ENCODE peak calls at places on chromosome 5, in five cellular contexts. One of them, this sample, is unnamed.

GRCh38 chr5:138230261-138230660 is 17.1 kb upstream of the CDC23 start:
- DNase-seq in foreskin keratinocyte: no peak
- DNase-seq in GM06990: no peak
- DNase-seq in HFF-Myc: no peak
- DNase-seq in gastrocnemius medialis: no peak
- DNase-seq in this sample: no peak

GRCh38 chr5:75021229-75021628 is 31.1 kb downstream of the GCNT4 start:
- DNase-seq in GM06990: no peak
- DNase-seq in foreskin keratinocyte: no peak
- DNase-seq in HFF-Myc: no peak
- DNase-seq in gastrocnemius medialis: no peak
- DNase-seq in this sample: no peak

GRCh38 chr5:149834246-149834855 is 104.2 kb downstream of the PPARGC1B start:
- DNase-seq in foreskin keratinocyte: no peak
- DNase-seq in gastrocnemius medialis: no peak
- DNase-seq in GM06990: no peak
- DNase-seq in HFF-Myc: peak
- DNase-seq in this sample: peak

GRCh38 chr5:59562756-59563389 is 330.7 kb downstream of the PDE4D start:
- DNase-seq in foreskin keratinocyte: peak
- DNase-seq in GM06990: peak
- DNase-seq in HFF-Myc: peak
- DNase-seq in gastrocnemius medialis: peak
- DNase-seq in this sample: peak

GRCh38 chr5:99449786-99450185 is 521.0 kb upstream of the CHD1 start:
- DNase-seq in foreskin keratinocyte: no peak
- DNase-seq in HFF-Myc: no peak
- DNase-seq in GM06990: no peak
- DNase-seq in gastrocnemius medialis: no peak
- DNase-seq in this sample: no peak

GRCh38 chr5:35319231-35320002 is 89.1 kb upstream of the PRLR start:
- DNase-seq in GM06990: peak
- DNase-seq in foreskin keratinocyte: peak
- DNase-seq in HFF-Myc: peak
- DNase-seq in gastrocnemius medialis: peak
- DNase-seq in this sample: peak

GRCh38 chr5:71533614-71534013 is 53.5 kb upstream of the MCCC2 start:
- DNase-seq in GM06990: no peak
- DNase-seq in HFF-Myc: peak
- DNase-seq in foreskin keratinocyte: peak
- DNase-seq in gastrocnemius medialis: no peak
- DNase-seq in this sample: peak

GRCh38 chr5:83444445-83444844 is 27.1 kb upstream of the VCAN start:
- DNase-seq in GM06990: no peak
- DNase-seq in HFF-Myc: no peak
- DNase-seq in foreskin keratinocyte: no peak
- DNase-seq in gastrocnemius medialis: no peak
- DNase-seq in this sample: no peak

GRCh38 chr5:68476854-68477253 is 261.3 kb downstream of the PIK3R1 start:
- DNase-seq in GM06990: no peak
- DNase-seq in HFF-Myc: no peak
- DNase-seq in foreskin keratinocyte: no peak
- DNase-seq in gastrocnemius medialis: no peak
- DNase-seq in this sample: no peak

GRCh38 chr5:165321912-165322311 is 1816.5 kb downstream of the MAT2B start:
- DNase-seq in foreskin keratinocyte: peak
- DNase-seq in HFF-Myc: no peak
- DNase-seq in GM06990: no peak
- DNase-seq in gastrocnemius medialis: no peak
- DNase-seq in this sample: no peak

GRCh38 chr5:68287976-68288755 is 72.6 kb downstream of the PIK3R1 start:
- DNase-seq in foreskin keratinocyte: no peak
- DNase-seq in gastrocnemius medialis: peak
- DNase-seq in HFF-Myc: no peak
- DNase-seq in GM06990: peak
- DNase-seq in this sample: peak

GRCh38 chr5:72106922-72107873 is at the start of gene MAP1B:
- DNase-seq in GM06990: peak
- DNase-seq in foreskin keratinocyte: peak
- DNase-seq in HFF-Myc: no peak
- DNase-seq in gastrocnemius medialis: peak
- DNase-seq in this sample: peak

GRCh38 chr5:10706326-10706725 is 54.7 kb downstream of the DAP start:
- DNase-seq in HFF-Myc: no peak
- DNase-seq in foreskin keratinocyte: peak
- DNase-seq in GM06990: no peak
- DNase-seq in gastrocnemius medialis: no peak
- DNase-seq in this sample: no peak

GRCh38 chr5:2708132-2708531 is 43.3 kb downstream of the IRX2 start:
- DNase-seq in foreskin keratinocyte: no peak
- DNase-seq in HFF-Myc: no peak
- DNase-seq in GM06990: no peak
- DNase-seq in gastrocnemius medialis: no peak
- DNase-seq in this sample: no peak

GRCh38 chr5:2708751-2709150 is 42.7 kb downstream of the IRX2 start:
- DNase-seq in foreskin keratinocyte: no peak
- DNase-seq in gastrocnemius medialis: no peak
- DNase-seq in GM06990: no peak
- DNase-seq in HFF-Myc: no peak
- DNase-seq in this sample: no peak

GRCh38 chr5:2711446-2712425 is 39.7 kb downstream of the IRX2 start:
- DNase-seq in GM06990: no peak
- DNase-seq in foreskin keratinocyte: no peak
- DNase-seq in HFF-Myc: no peak
- DNase-seq in gastrocnemius medialis: no peak
- DNase-seq in this sample: no peak

GRCh38 chr5:2709996-2710689 is 41.3 kb downstream of the IRX2 start:
- DNase-seq in gastrocnemius medialis: no peak
- DNase-seq in foreskin keratinocyte: no peak
- DNase-seq in HFF-Myc: no peak
- DNase-seq in GM06990: no peak
- DNase-seq in this sample: no peak

GRCh38 chr5:2710910-2711309 is 40.6 kb downstream of the IRX2 start:
- DNase-seq in HFF-Myc: no peak
- DNase-seq in gastrocnemius medialis: no peak
- DNase-seq in GM06990: no peak
- DNase-seq in foreskin keratinocyte: no peak
- DNase-seq in this sample: no peak
- TF ChIP-seq CTCF in HFF-Myc: no peak
- TF ChIP-seq CTCF in gastrocnemius medialis: no peak
- TF ChIP-seq CTCF in GM06990: no peak
- TF ChIP-seq CTCF in foreskin keratinocyte: peak
- TF ChIP-seq CTCF in this sample: no peak

GRCh38 chr5:129122560-129122959 is 28.0 kb downstream of the ISOC1 start:
- DNase-seq in gastrocnemius medialis: no peak
- DNase-seq in GM06990: no peak
- DNase-seq in HFF-Myc: no peak
- DNase-seq in foreskin keratinocyte: no peak
- DNase-seq in this sample: no peak

GRCh38 chr5:129120158-129120581 is 25.6 kb downstream of the ISOC1 start:
- DNase-seq in foreskin keratinocyte: no peak
- DNase-seq in GM06990: peak
- DNase-seq in HFF-Myc: no peak
- DNase-seq in gastrocnemius medialis: no peak
- DNase-seq in this sample: no peak

DNA sequence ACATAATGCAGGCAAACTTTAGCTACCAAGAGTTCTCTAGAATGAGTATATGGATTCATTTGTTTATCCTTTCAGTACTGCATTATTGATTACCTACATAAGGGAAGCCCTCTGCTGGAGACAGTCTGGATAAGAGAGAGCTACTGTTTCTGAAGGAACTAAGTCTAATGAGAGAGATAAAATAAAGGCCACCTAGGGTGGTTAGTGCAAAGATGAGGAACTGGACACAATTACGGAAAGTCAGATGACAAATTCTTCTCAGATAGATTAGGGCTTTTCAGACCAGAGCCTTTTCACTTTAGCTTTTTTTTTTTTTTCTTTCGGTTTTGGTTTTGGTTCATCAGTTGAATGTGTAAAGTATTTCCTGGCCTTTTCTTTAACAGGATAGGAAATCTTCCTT is 31.3 kb downstream of the ISOC1 start:
- DNase-seq in gastrocnemius medialis: no peak
- DNase-seq in foreskin keratinocyte: no peak
- DNase-seq in GM06990: peak
- DNase-seq in HFF-Myc: no peak
- DNase-seq in this sample: peak
- TF ChIP-seq CTCF in gastrocnemius medialis: no peak
- TF ChIP-seq CTCF in foreskin keratinocyte: no peak
- TF ChIP-seq CTCF in GM06990: no peak
- TF ChIP-seq CTCF in HFF-Myc: no peak
- TF ChIP-seq CTCF in this sample: no peak

GRCh38 chr5:122295138-122295537 is 16.9 kb upstream of the SNCAIP start:
- DNase-seq in GM06990: no peak
- DNase-seq in HFF-Myc: no peak
- DNase-seq in foreskin keratinocyte: no peak
- DNase-seq in gastrocnemius medialis: no peak
- DNase-seq in this sample: no peak
- TF ChIP-seq CTCF in GM06990: peak
- TF ChIP-seq CTCF in HFF-Myc: peak
- TF ChIP-seq CTCF in foreskin keratinocyte: peak
- TF ChIP-seq CTCF in gastrocnemius medialis: no peak
- TF ChIP-seq CTCF in this sample: peak

GRCh38 chr5:57184322-57184721 is 10.5 kb downstream of the GPBP1 start:
- DNase-seq in HFF-Myc: no peak
- DNase-seq in foreskin keratinocyte: no peak
- DNase-seq in gastrocnemius medialis: no peak
- DNase-seq in GM06990: no peak
- DNase-seq in this sample: no peak
- TF ChIP-seq CTCF in HFF-Myc: no peak
- TF ChIP-seq CTCF in foreskin keratinocyte: peak
- TF ChIP-seq CTCF in gastrocnemius medialis: no peak
- TF ChIP-seq CTCF in GM06990: no peak
- TF ChIP-seq CTCF in this sample: no peak

GRCh38 chr5:166428264-166428663 is 1863.2 kb upstream of the WWC1 start:
- DNase-seq in foreskin keratinocyte: no peak
- DNase-seq in GM06990: no peak
- DNase-seq in gastrocnemius medialis: no peak
- DNase-seq in HFF-Myc: no peak
- DNase-seq in this sample: no peak

GRCh38 chr5:166436857-166437256 is 1854.6 kb upstream of the WWC1 start:
- DNase-seq in GM06990: no peak
- DNase-seq in HFF-Myc: no peak
- DNase-seq in gastrocnemius medialis: no peak
- DNase-seq in foreskin keratinocyte: peak
- DNase-seq in this sample: no peak

GRCh38 chr5:166430491-166431319 is 1860.7 kb upstream of the WWC1 start:
- DNase-seq in HFF-Myc: no peak
- DNase-seq in foreskin keratinocyte: no peak
- DNase-seq in GM06990: no peak
- DNase-seq in gastrocnemius medialis: no peak
- DNase-seq in this sample: no peak

GRCh38 chr5:166433679-166434078 is 1857.8 kb upstream of the WWC1 start:
- DNase-seq in HFF-Myc: no peak
- DNase-seq in foreskin keratinocyte: no peak
- DNase-seq in gastrocnemius medialis: no peak
- DNase-seq in GM06990: no peak
- DNase-seq in this sample: no peak
- TF ChIP-seq CTCF in HFF-Myc: no peak
- TF ChIP-seq CTCF in foreskin keratinocyte: no peak
- TF ChIP-seq CTCF in gastrocnemius medialis: no peak
- TF ChIP-seq CTCF in GM06990: no peak
- TF ChIP-seq CTCF in this sample: no peak

DNA sequence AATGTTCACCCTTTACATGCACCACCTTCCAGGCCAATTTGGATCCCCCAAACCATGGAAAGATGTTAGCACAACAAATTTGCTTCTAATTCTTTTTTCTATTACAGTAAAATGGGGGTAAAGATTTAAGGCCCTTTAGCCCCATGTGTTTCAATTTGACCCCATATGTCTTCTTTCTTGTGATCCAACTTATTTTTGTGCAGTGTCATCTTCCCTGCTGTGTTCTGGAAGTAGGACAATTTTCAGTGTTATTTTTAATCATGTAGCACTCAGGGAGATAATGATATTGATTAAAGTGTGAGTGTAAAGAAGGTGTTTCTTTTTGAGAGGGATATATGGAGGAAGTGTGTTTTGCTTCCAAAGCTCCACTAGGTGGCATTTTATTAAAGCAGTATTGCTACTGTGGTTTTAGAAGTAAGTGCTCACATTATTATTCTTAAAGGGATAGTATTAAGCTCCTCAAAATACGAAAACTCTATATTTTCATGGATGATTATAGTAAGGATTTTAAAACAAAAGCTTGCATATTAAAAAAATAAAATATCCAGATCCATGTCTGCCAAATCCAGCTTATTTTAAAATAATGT is 118.7 kb upstream of the ATP10B start:
- DNase-seq in GM06990: no peak
- DNase-seq in gastrocnemius medialis: no peak
- DNase-seq in foreskin keratinocyte: no peak
- DNase-seq in HFF-Myc: no peak
- DNase-seq in this sample: no peak
- TF ChIP-seq CTCF in GM06990: peak
- TF ChIP-seq CTCF in gastrocnemius medialis: no peak
- TF ChIP-seq CTCF in foreskin keratinocyte: peak
- TF ChIP-seq CTCF in HFF-Myc: no peak
- TF ChIP-seq CTCF in this sample: peak

GRCh38 chr5:14364576-14365472 is 216.8 kb upstream of the OTULINL start:
- DNase-seq in foreskin keratinocyte: no peak
- DNase-seq in GM06990: no peak
- DNase-seq in gastrocnemius medialis: no peak
- DNase-seq in HFF-Myc: no peak
- DNase-seq in this sample: no peak
- TF ChIP-seq CTCF in foreskin keratinocyte: peak
- TF ChIP-seq CTCF in GM06990: peak
- TF ChIP-seq CTCF in gastrocnemius medialis: peak
- TF ChIP-seq CTCF in HFF-Myc: peak
- TF ChIP-seq CTCF in this sample: no peak

DNA sequence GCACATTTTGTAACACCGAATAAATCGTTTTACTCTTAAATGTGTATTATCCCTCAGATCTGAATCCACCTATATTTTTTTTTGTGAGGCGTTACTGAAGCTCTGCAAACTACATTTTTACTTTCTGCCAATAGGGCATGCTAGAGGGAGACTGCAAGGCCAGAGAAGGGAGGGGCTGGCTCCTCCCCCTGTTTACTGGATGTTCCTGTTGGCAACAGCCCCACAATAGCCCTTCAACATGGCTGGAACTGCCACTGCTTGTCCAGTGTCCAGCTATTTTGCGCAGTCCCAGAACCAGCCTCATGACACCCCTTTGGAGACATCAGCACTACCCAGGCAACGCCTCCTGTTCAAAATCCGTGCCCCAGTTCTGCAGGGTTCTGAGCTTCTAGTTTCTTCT is 85.4 kb upstream of the MIER3 start:
- DNase-seq in GM06990: no peak
- DNase-seq in HFF-Myc: no peak
- DNase-seq in gastrocnemius medialis: no peak
- DNase-seq in foreskin keratinocyte: no peak
- DNase-seq in this sample: no peak
- TF ChIP-seq CTCF in GM06990: no peak
- TF ChIP-seq CTCF in HFF-Myc: no peak
- TF ChIP-seq CTCF in gastrocnemius medialis: no peak
- TF ChIP-seq CTCF in foreskin keratinocyte: no peak
- TF ChIP-seq CTCF in this sample: no peak